ENCODE peak calls at places on chromosomes 2 and 18, in nine cellular contexts. One of them, this sample, is unnamed.

GRCh38 chr18:55189972-55190371 is 230.7 kb upstream of the CCDC68 start:
- DNase-seq in CD8-positive, alpha-beta memory T cell: no peak
- DNase-seq in HCT116: no peak
- DNase-seq in cardiac muscle cell: no peak
- DNase-seq in prostate gland: no peak
- DNase-seq in psoas muscle: no peak
- DNase-seq in body of pancreas: no peak
- DNase-seq in PC-9: no peak
- DNase-seq in fibroblast of lung: no peak
- DNase-seq in this sample: no peak

GRCh38 chr2:200618590-200619021 is 32.8 kb downstream of the AOX1 start:
- DNase-seq in CD8-positive, alpha-beta memory T cell: no peak
- DNase-seq in HCT116: no peak
- DNase-seq in cardiac muscle cell: peak; percentile 87
- DNase-seq in prostate gland: peak; percentile 11
- DNase-seq in psoas muscle: no peak
- DNase-seq in body of pancreas: no peak
- DNase-seq in PC-9: peak; percentile 14
- DNase-seq in fibroblast of lung: peak; percentile 44
- DNase-seq in this sample: no peak

GRCh38 chr2:109560265-109560664 is 53.5 kb downstream of the SEPTIN10 start:
- DNase-seq in CD8-positive, alpha-beta memory T cell: no peak
- DNase-seq in HCT116: no peak
- DNase-seq in cardiac muscle cell: peak; percentile 26
- DNase-seq in prostate gland: no peak
- DNase-seq in psoas muscle: no peak
- DNase-seq in body of pancreas: no peak
- DNase-seq in PC-9: no peak
- DNase-seq in fibroblast of lung: peak; percentile 62
- DNase-seq in this sample: no peak

GRCh38 chr2:144510206-144510991 is 9.5 kb downstream of the ZEB2 start:
- DNase-seq in CD8-positive, alpha-beta memory T cell: peak; percentile 52
- DNase-seq in HCT116: no peak
- DNase-seq in cardiac muscle cell: no peak
- DNase-seq in prostate gland: no peak
- DNase-seq in psoas muscle: no peak
- DNase-seq in body of pancreas: no peak
- DNase-seq in PC-9: peak; percentile 12
- DNase-seq in fibroblast of lung: peak; percentile 93
- DNase-seq in this sample: no peak

GRCh38 chr18:10661333-10661732 is 135.5 kb downstream of the NAPG start:
- DNase-seq in CD8-positive, alpha-beta memory T cell: no peak
- DNase-seq in HCT116: no peak
- DNase-seq in cardiac muscle cell: peak; percentile 71
- DNase-seq in prostate gland: no peak
- DNase-seq in psoas muscle: no peak
- DNase-seq in body of pancreas: no peak
- DNase-seq in PC-9: no peak
- DNase-seq in fibroblast of lung: peak; percentile 31
- DNase-seq in this sample: no peak

GRCh38 chr2:201363857-201364560 is 6.9 kb upstream of the FLACC1 start:
- DNase-seq in CD8-positive, alpha-beta memory T cell: peak; percentile 8
- DNase-seq in HCT116: peak; percentile 24
- DNase-seq in cardiac muscle cell: peak; percentile 73
- DNase-seq in prostate gland: peak; percentile 8
- DNase-seq in psoas muscle: no peak
- DNase-seq in body of pancreas: no peak
- DNase-seq in PC-9: peak; percentile 10
- DNase-seq in fibroblast of lung: peak; percentile 46
- DNase-seq in this sample: no peak

GRCh38 chr18:26286008-26286407 is 59.8 kb downstream of the TAF4B start:
- DNase-seq in CD8-positive, alpha-beta memory T cell: no peak
- DNase-seq in HCT116: no peak
- DNase-seq in cardiac muscle cell: no peak
- DNase-seq in prostate gland: no peak
- DNase-seq in psoas muscle: no peak
- DNase-seq in body of pancreas: no peak
- DNase-seq in PC-9: no peak
- DNase-seq in fibroblast of lung: no peak
- DNase-seq in this sample: no peak

GRCh38 chr2:95272299-95272751 is 1.9 kb upstream of the PROM2 start:
- DNase-seq in CD8-positive, alpha-beta memory T cell: no peak
- DNase-seq in HCT116: no peak
- DNase-seq in cardiac muscle cell: no peak
- DNase-seq in prostate gland: peak; percentile 2
- DNase-seq in psoas muscle: no peak
- DNase-seq in body of pancreas: no peak
- DNase-seq in PC-9: no peak
- DNase-seq in fibroblast of lung: no peak
- DNase-seq in this sample: peak; percentile 41

GRCh38 chr2:216714412-216714775 is 19.0 kb upstream of the IGFBP5 start:
- DNase-seq in CD8-positive, alpha-beta memory T cell: no peak
- DNase-seq in HCT116: no peak
- DNase-seq in cardiac muscle cell: no peak
- DNase-seq in prostate gland: no peak
- DNase-seq in psoas muscle: no peak
- DNase-seq in body of pancreas: no peak
- DNase-seq in PC-9: no peak
- DNase-seq in fibroblast of lung: peak; percentile 80
- DNase-seq in this sample: no peak

GRCh38 chr2:235394278-235394828 is 99.5 kb upstream of the AGAP1 start:
- DNase-seq in CD8-positive, alpha-beta memory T cell: no peak
- DNase-seq in HCT116: peak; percentile 90
- DNase-seq in cardiac muscle cell: peak; percentile 76
- DNase-seq in prostate gland: no peak
- DNase-seq in psoas muscle: no peak
- DNase-seq in body of pancreas: no peak
- DNase-seq in PC-9: peak; percentile 76
- DNase-seq in fibroblast of lung: peak; percentile 90
- DNase-seq in this sample: no peak

GRCh38 chr2:168194784-168195522 is 52.4 kb downstream of the STK39 start:
- DNase-seq in CD8-positive, alpha-beta memory T cell: no peak
- DNase-seq in HCT116: no peak
- DNase-seq in cardiac muscle cell: no peak
- DNase-seq in prostate gland: no peak
- DNase-seq in psoas muscle: no peak
- DNase-seq in body of pancreas: no peak
- DNase-seq in PC-9: no peak
- DNase-seq in fibroblast of lung: peak; percentile 26
- DNase-seq in this sample: no peak

DNA sequence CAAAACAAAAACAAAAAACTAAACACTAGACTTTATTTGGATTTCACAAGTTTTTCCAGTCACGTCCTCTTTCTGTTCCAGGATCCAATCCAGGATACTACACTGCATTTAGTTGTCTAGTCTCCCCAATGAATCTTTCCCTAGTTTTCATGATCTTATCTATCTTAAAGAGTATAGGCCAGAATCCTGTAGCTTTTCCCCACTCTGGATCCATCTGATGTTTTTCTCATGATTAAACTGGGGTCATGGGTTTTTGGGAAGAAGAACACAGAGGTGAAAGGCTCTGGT is 178.8 kb upstream of the RASGRP3 start:
- DNase-seq in CD8-positive, alpha-beta memory T cell: no peak
- DNase-seq in HCT116: no peak
- DNase-seq in cardiac muscle cell: no peak
- DNase-seq in prostate gland: no peak
- DNase-seq in psoas muscle: no peak
- DNase-seq in body of pancreas: no peak
- DNase-seq in PC-9: no peak
- DNase-seq in fibroblast of lung: no peak
- DNase-seq in this sample: no peak
- H3K4me3 ChIP-seq in CD8-positive, alpha-beta memory T cell: no peak overlapping the region
- H3K4me3 ChIP-seq in HCT116: no peak overlapping the region
- H3K4me3 ChIP-seq in cardiac muscle cell: no peak overlapping the region
- H3K4me3 ChIP-seq in prostate gland: no peak overlapping the region
- H3K4me3 ChIP-seq in psoas muscle: no peak overlapping the region
- H3K4me3 ChIP-seq in body of pancreas: no peak overlapping the region
- H3K4me3 ChIP-seq in PC-9: no peak overlapping the region
- H3K4me3 ChIP-seq in fibroblast of lung: no peak overlapping the region
- H3K4me3 ChIP-seq in this sample: no peak overlapping the region

GRCh38 chr2:224881846-224882245 is 160.4 kb downstream of the DOCK10 start:
- DNase-seq in CD8-positive, alpha-beta memory T cell: no peak
- DNase-seq in HCT116: no peak
- DNase-seq in cardiac muscle cell: no peak
- DNase-seq in prostate gland: no peak
- DNase-seq in psoas muscle: no peak
- DNase-seq in body of pancreas: no peak
- DNase-seq in PC-9: no peak
- DNase-seq in fibroblast of lung: no peak
- DNase-seq in this sample: no peak
- H3K27ac ChIP-seq in CD8-positive, alpha-beta memory T cell: no peak overlapping the region
- H3K27ac ChIP-seq in HCT116: no peak overlapping the region
- H3K27ac ChIP-seq in cardiac muscle cell: no peak overlapping the region
- H3K27ac ChIP-seq in prostate gland: no peak overlapping the region
- H3K27ac ChIP-seq in psoas muscle: no peak overlapping the region
- H3K27ac ChIP-seq in body of pancreas: no peak overlapping the region
- H3K27ac ChIP-seq in PC-9: no peak overlapping the region
- H3K27ac ChIP-seq in fibroblast of lung: peak overlapping the region; percentile 53
- H3K27ac ChIP-seq in this sample: peak overlapping the region; percentile 53

GRCh38 chr2:111094686-111095085 is 26.0 kb upstream of the BCL2L11 start:
- DNase-seq in CD8-positive, alpha-beta memory T cell: no peak
- DNase-seq in HCT116: no peak
- DNase-seq in cardiac muscle cell: no peak
- DNase-seq in prostate gland: no peak
- DNase-seq in psoas muscle: no peak
- DNase-seq in body of pancreas: no peak
- DNase-seq in PC-9: no peak
- DNase-seq in fibroblast of lung: no peak
- DNase-seq in this sample: no peak

GRCh38 chr2:111095426-111095825 is 25.3 kb upstream of the BCL2L11 start:
- DNase-seq in CD8-positive, alpha-beta memory T cell: no peak
- DNase-seq in HCT116: no peak
- DNase-seq in cardiac muscle cell: no peak
- DNase-seq in prostate gland: no peak
- DNase-seq in psoas muscle: peak; percentile 62
- DNase-seq in body of pancreas: no peak
- DNase-seq in PC-9: no peak
- DNase-seq in fibroblast of lung: no peak
- DNase-seq in this sample: no peak

DNA sequence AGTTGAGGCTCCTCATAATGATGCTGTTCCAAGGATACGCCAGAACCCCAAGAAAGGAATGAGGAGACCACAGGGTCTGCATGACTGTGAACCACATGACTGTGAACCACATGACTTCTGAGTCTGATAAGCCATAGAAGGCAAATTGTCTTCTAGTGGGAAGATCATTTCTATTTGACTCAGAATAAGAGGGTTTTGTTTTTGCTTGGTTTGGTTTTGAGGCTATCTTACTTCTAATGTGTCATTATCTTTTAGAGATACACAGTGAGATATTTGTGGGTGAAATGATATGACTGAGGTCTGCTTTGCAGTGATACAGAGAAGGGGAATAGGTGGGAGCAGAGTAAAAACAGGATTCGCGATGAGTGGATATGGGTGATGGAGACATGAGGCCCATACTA is 28.9 kb upstream of the BCL2L11 start:
- DNase-seq in CD8-positive, alpha-beta memory T cell: no peak
- DNase-seq in HCT116: no peak
- DNase-seq in cardiac muscle cell: no peak
- DNase-seq in prostate gland: no peak
- DNase-seq in psoas muscle: no peak
- DNase-seq in body of pancreas: no peak
- DNase-seq in PC-9: no peak
- DNase-seq in fibroblast of lung: no peak
- DNase-seq in this sample: no peak
- H3K27me3 ChIP-seq in CD8-positive, alpha-beta memory T cell: no peaks in the 10 kb centered on the region
- H3K27me3 ChIP-seq in HCT116: no peaks in the 10 kb centered on the region
- H3K27me3 ChIP-seq in cardiac muscle cell: no peaks in the 10 kb centered on the region
- H3K27me3 ChIP-seq in prostate gland: no peaks in the 10 kb centered on the region
- H3K27me3 ChIP-seq in psoas muscle: no peaks in the 10 kb centered on the region
- H3K27me3 ChIP-seq in body of pancreas: no peaks in the 10 kb centered on the region
- H3K27me3 ChIP-seq in PC-9: no peaks in the 10 kb centered on the region
- H3K27me3 ChIP-seq in fibroblast of lung: peaks cover 19% of the 10 kb centered on the region
- H3K27me3 ChIP-seq in this sample: no peaks in the 10 kb centered on the region

DNA sequence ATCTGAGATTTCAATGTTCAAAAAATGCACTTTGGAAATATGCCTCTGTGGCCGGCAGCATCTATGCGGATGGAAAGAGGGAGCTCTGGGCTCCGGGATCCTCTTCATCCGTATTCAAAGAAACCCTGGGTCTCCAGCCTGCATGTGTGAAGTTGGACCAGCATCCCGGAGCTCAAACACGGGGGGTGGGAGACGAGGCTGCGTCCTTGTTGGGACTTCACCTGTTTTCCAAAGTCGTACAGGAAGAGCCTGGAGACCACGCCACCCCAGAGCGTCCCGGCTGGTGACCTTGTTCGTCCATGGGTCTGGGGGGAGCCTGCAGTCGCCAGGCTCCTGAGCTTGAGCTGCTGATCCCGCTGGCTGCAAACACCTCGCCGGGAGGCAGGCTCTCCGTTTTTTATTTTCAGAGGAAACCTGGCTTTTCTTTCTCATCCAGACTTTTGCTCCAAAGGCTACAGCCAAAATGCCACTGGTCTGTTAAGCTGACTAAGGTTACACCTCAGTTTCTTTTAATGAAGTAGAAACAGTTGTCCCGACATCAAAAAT is 77.4 kb downstream of the PTGR3 start:
- DNase-seq in CD8-positive, alpha-beta memory T cell: no peak
- DNase-seq in HCT116: no peak
- DNase-seq in cardiac muscle cell: no peak
- DNase-seq in prostate gland: no peak
- DNase-seq in psoas muscle: no peak
- DNase-seq in body of pancreas: no peak
- DNase-seq in PC-9: no peak
- DNase-seq in fibroblast of lung: no peak
- DNase-seq in this sample: no peak
- H3K4me3 ChIP-seq in CD8-positive, alpha-beta memory T cell: no peak overlapping the region
- H3K4me3 ChIP-seq in HCT116: no peak overlapping the region
- H3K4me3 ChIP-seq in cardiac muscle cell: no peak overlapping the region
- H3K4me3 ChIP-seq in prostate gland: no peak overlapping the region
- H3K4me3 ChIP-seq in psoas muscle: peak overlapping the region; percentile 35
- H3K4me3 ChIP-seq in body of pancreas: no peak overlapping the region
- H3K4me3 ChIP-seq in PC-9: no peak overlapping the region
- H3K4me3 ChIP-seq in fibroblast of lung: peak overlapping the region; percentile 39
- H3K4me3 ChIP-seq in this sample: peak overlapping the region; percentile 50

DNA sequence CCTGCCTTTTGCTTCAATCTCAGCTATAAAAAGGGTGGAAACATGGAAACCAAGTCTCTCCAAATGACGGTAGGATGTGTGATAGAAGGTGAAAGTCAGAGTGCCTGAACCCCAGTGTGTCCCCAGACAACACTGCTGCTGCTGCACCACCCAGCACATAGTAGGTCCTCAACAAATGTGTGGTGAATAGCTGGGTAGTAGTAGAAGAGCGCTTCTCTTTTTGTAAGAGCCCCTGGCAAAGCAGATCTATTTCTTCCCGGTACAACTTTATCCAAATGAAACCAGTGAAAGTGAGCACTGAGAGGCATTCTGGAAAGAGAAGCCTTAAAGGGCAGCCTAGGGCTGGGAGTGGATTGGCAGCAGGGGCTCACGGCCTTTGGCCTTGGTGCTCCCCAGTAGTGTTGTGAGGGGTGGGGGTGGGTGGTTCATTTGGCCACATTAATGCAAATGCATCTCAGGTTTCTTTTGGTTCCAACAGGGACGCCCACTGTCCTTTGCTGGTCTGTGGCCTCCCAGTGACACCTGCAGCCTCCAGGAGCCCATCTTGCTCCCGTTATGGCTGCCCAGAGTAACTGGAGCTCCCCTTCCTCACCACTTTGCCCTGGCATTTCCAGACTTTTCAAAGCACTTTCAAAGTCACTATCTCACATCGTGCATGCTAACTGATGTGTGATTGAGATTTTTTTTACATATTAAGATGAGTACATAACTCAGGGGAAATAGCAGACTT is 304.3 kb upstream of the EPAS1 start:
- DNase-seq in CD8-positive, alpha-beta memory T cell: no peak
- DNase-seq in HCT116: no peak
- DNase-seq in cardiac muscle cell: no peak
- DNase-seq in prostate gland: no peak
- DNase-seq in psoas muscle: no peak
- DNase-seq in body of pancreas: no peak
- DNase-seq in PC-9: peak; percentile 5
- DNase-seq in fibroblast of lung: no peak
- DNase-seq in this sample: no peak
- H3K27ac ChIP-seq in CD8-positive, alpha-beta memory T cell: no peak overlapping the region
- H3K27ac ChIP-seq in HCT116: no peak overlapping the region
- H3K27ac ChIP-seq in cardiac muscle cell: no peak overlapping the region
- H3K27ac ChIP-seq in prostate gland: peak overlapping the region; percentile 60
- H3K27ac ChIP-seq in psoas muscle: peak overlapping the region; percentile 9
- H3K27ac ChIP-seq in body of pancreas: peak overlapping the region; percentile 70
- H3K27ac ChIP-seq in PC-9: peak overlapping the region; percentile 88
- H3K27ac ChIP-seq in fibroblast of lung: peak overlapping the region; percentile 28
- H3K27ac ChIP-seq in this sample: peak overlapping the region; percentile 75